ENCODE peak calls at places on chromosomes 6 and 20, in five cellular contexts. One of them, this sample, is unnamed.

GRCh38 chr20:53902968-53903651 is 167.3 kb downstream of the BCAS1 start:
- DNase-seq in left ventricle myocardium inferior: no peak
- DNase-seq in body of pancreas: no peak
- DNase-seq in tibial artery: peak; percentile 3
- DNase-seq in DND-41: no peak
- DNase-seq in this sample: no peak

GRCh38 chr20:14800743-14801425 is 463.5 kb upstream of the FLRT3 start:
- DNase-seq in left ventricle myocardium inferior: no peak
- DNase-seq in body of pancreas: no peak
- DNase-seq in tibial artery: no peak
- DNase-seq in DND-41: no peak
- DNase-seq in this sample: no peak

GRCh38 chr6:35500782-35501181 is 3.9 kb upstream of the TEAD3 start:
- DNase-seq in left ventricle myocardium inferior: no peak
- DNase-seq in body of pancreas: no peak
- DNase-seq in tibial artery: no peak
- DNase-seq in DND-41: no peak
- DNase-seq in this sample: no peak

GRCh38 chr6:162074641-162075040 is 652.9 kb downstream of the PRKN start:
- DNase-seq in left ventricle myocardium inferior: no peak
- DNase-seq in body of pancreas: no peak
- DNase-seq in tibial artery: no peak
- DNase-seq in DND-41: no peak
- DNase-seq in this sample: no peak

GRCh38 chr20:12171927-12172581 is 254.4 kb downstream of the BTBD3 start:
- DNase-seq in left ventricle myocardium inferior: no peak
- DNase-seq in body of pancreas: peak; percentile 9
- DNase-seq in tibial artery: no peak
- DNase-seq in DND-41: no peak
- DNase-seq in this sample: no peak

GRCh38 chr20:54345301-54345724 is 130.1 kb upstream of the DOK5 start:
- DNase-seq in left ventricle myocardium inferior: no peak
- DNase-seq in body of pancreas: no peak
- DNase-seq in tibial artery: no peak
- DNase-seq in DND-41: no peak
- DNase-seq in this sample: no peak

GRCh38 chr20:2374346-2375125 is 6.2 kb upstream of the TGM6 start:
- DNase-seq in left ventricle myocardium inferior: no peak
- DNase-seq in body of pancreas: no peak
- DNase-seq in tibial artery: no peak
- DNase-seq in DND-41: no peak
- DNase-seq in this sample: no peak

GRCh38 chr6:129398764-129399163 is 311.2 kb downstream of the ARHGAP18 start:
- DNase-seq in left ventricle myocardium inferior: no peak
- DNase-seq in body of pancreas: no peak
- DNase-seq in tibial artery: no peak
- DNase-seq in DND-41: no peak
- DNase-seq in this sample: no peak

GRCh38 chr20:59708326-59708725 is 104.0 kb downstream of the PHACTR3 start:
- DNase-seq in left ventricle myocardium inferior: no peak
- DNase-seq in body of pancreas: no peak
- DNase-seq in tibial artery: no peak
- DNase-seq in DND-41: no peak
- DNase-seq in this sample: no peak

GRCh38 chr20:19832875-19833274 is 74.8 kb downstream of the RIN2 start:
- DNase-seq in left ventricle myocardium inferior: no peak
- DNase-seq in body of pancreas: no peak
- DNase-seq in tibial artery: no peak
- DNase-seq in DND-41: peak; percentile 20
- DNase-seq in this sample: no peak

GRCh38 chr20:40956503-40956902 is 72.1 kb upstream of the TOP1 start:
- DNase-seq in left ventricle myocardium inferior: no peak
- DNase-seq in body of pancreas: no peak
- DNase-seq in tibial artery: peak; percentile 56
- DNase-seq in DND-41: peak; percentile 64
- DNase-seq in this sample: no peak

GRCh38 chr6:152435816-152436215 is 201.3 kb downstream of the SYNE1 start:
- DNase-seq in left ventricle myocardium inferior: no peak
- DNase-seq in body of pancreas: no peak
- DNase-seq in tibial artery: no peak
- DNase-seq in DND-41: no peak
- DNase-seq in this sample: no peak

GRCh38 chr6:9647043-9647520 is 767.8 kb downstream of the TFAP2A start:
- DNase-seq in left ventricle myocardium inferior: no peak
- DNase-seq in body of pancreas: no peak
- DNase-seq in tibial artery: no peak
- DNase-seq in DND-41: no peak
- DNase-seq in this sample: no peak

GRCh38 chr6:125153541-125154183 is at the start of gene TPD52L1:
- DNase-seq in left ventricle myocardium inferior: peak; percentile 81
- DNase-seq in body of pancreas: peak; percentile 91
- DNase-seq in tibial artery: peak; percentile 92
- DNase-seq in DND-41: no peak
- DNase-seq in this sample: peak; percentile 81

GRCh38 chr6:71645299-71645698 is 241.1 kb upstream of the RIMS1 start:
- DNase-seq in left ventricle myocardium inferior: no peak
- DNase-seq in body of pancreas: no peak
- DNase-seq in tibial artery: no peak
- DNase-seq in DND-41: no peak
- DNase-seq in this sample: no peak

GRCh38 chr6:108168501-108168979 is 2.7 kb downstream of the NR2E1 start:
- DNase-seq in left ventricle myocardium inferior: no peak
- DNase-seq in body of pancreas: peak; percentile 43
- DNase-seq in tibial artery: no peak
- DNase-seq in DND-41: no peak
- DNase-seq in this sample: no peak

GRCh38 chr6:30998785-30999184 is 11.5 kb upstream of the MUC22 start:
- DNase-seq in left ventricle myocardium inferior: no peak
- DNase-seq in body of pancreas: no peak
- DNase-seq in tibial artery: no peak
- DNase-seq in DND-41: no peak
- DNase-seq in this sample: no peak

GRCh38 chr6:43494321-43494720 is 15.8 kb downstream of the LRRC73 start:
- DNase-seq in left ventricle myocardium inferior: no peak
- DNase-seq in body of pancreas: no peak
- DNase-seq in tibial artery: no peak
- DNase-seq in DND-41: no peak
- DNase-seq in this sample: no peak

GRCh38 chr20:10412591-10413408 is 21.2 kb downstream of the MKKS start:
- DNase-seq in left ventricle myocardium inferior: no peak
- DNase-seq in body of pancreas: no peak
- DNase-seq in tibial artery: no peak
- DNase-seq in DND-41: no peak
- DNase-seq in this sample: no peak
- TF ChIP-seq CTCF in left ventricle myocardium inferior: peak; percentile 10
- TF ChIP-seq CTCF in body of pancreas: no peak
- TF ChIP-seq CTCF in tibial artery: no peak
- TF ChIP-seq CTCF in DND-41: peak; percentile 31
- TF ChIP-seq CTCF in this sample: no peak

GRCh38 chr6:24718449-24719124 is 367 bp downstream of the C6orf62 start:
- DNase-seq in left ventricle myocardium inferior: no peak
- DNase-seq in body of pancreas: no peak
- DNase-seq in tibial artery: no peak
- DNase-seq in DND-41: no peak
- DNase-seq in this sample: no peak
- H3K27ac ChIP-seq in left ventricle myocardium inferior: peak overlapping the region; percentile 100
- H3K27ac ChIP-seq in body of pancreas: peak overlapping the region; percentile 99
- H3K27ac ChIP-seq in tibial artery: peak overlapping the region; percentile 98
- H3K27ac ChIP-seq in DND-41: peak overlapping the region; percentile 96
- H3K27ac ChIP-seq in this sample: no peak overlapping the region

GRCh38 chr6:150672792-150673191 is 73.1 kb downstream of the PLEKHG1 start:
- DNase-seq in left ventricle myocardium inferior: no peak
- DNase-seq in body of pancreas: no peak
- DNase-seq in tibial artery: no peak
- DNase-seq in DND-41: no peak
- DNase-seq in this sample: no peak

GRCh38 chr6:150673720-150674361 is 74.2 kb downstream of the PLEKHG1 start:
- DNase-seq in left ventricle myocardium inferior: no peak
- DNase-seq in body of pancreas: no peak
- DNase-seq in tibial artery: no peak
- DNase-seq in DND-41: no peak
- DNase-seq in this sample: no peak

GRCh38 chr6:150668882-150669476 is 69.3 kb downstream of the PLEKHG1 start:
- DNase-seq in left ventricle myocardium inferior: no peak
- DNase-seq in body of pancreas: no peak
- DNase-seq in tibial artery: no peak
- DNase-seq in DND-41: no peak
- DNase-seq in this sample: no peak

GRCh38 chr6:150667977-150668716 is 68.5 kb downstream of the PLEKHG1 start:
- DNase-seq in left ventricle myocardium inferior: peak; percentile 91
- DNase-seq in body of pancreas: peak; percentile 93
- DNase-seq in tibial artery: peak; percentile 93
- DNase-seq in DND-41: no peak
- DNase-seq in this sample: peak; percentile 93

DNA sequence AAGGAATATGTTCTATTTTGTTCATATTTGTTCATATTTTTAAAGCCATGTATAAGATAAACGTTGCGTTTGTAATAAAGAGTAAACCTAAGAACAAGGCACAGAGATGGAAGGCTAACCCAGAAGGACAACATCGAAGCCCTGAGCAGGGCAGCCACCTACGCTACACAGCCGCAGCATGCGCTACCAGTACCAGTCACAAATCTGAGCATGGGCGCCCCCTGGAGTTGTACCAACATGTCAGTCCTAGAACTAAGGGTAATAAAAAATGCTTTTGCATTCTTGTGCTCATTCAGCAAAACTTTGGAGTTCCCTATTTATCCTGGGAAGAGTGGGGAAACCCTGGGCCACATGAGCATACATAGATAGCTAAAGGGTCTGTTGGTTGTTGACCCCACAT is 70.6 kb downstream of the PLEKHG1 start:
- DNase-seq in left ventricle myocardium inferior: no peak
- DNase-seq in body of pancreas: no peak
- DNase-seq in tibial artery: no peak
- DNase-seq in DND-41: no peak
- DNase-seq in this sample: no peak
- TF ChIP-seq CTCF in left ventricle myocardium inferior: no peak
- TF ChIP-seq CTCF in body of pancreas: no peak
- TF ChIP-seq CTCF in tibial artery: no peak
- TF ChIP-seq CTCF in DND-41: peak; percentile 17
- TF ChIP-seq CTCF in this sample: no peak

GRCh38 chr6:90026216-90026615 is 131.9 kb downstream of the GJA10 start:
- DNase-seq in left ventricle myocardium inferior: no peak
- DNase-seq in body of pancreas: no peak
- DNase-seq in tibial artery: no peak
- DNase-seq in DND-41: no peak
- DNase-seq in this sample: no peak

GRCh38 chr6:90024633-90025032 is 130.4 kb downstream of the GJA10 start:
- DNase-seq in left ventricle myocardium inferior: no peak
- DNase-seq in body of pancreas: no peak
- DNase-seq in tibial artery: no peak
- DNase-seq in DND-41: no peak
- DNase-seq in this sample: no peak

GRCh38 chr6:90027004-90027403 is 132.7 kb downstream of the GJA10 start:
- DNase-seq in left ventricle myocardium inferior: no peak
- DNase-seq in body of pancreas: no peak
- DNase-seq in tibial artery: no peak
- DNase-seq in DND-41: no peak
- DNase-seq in this sample: no peak

GRCh38 chr6:90028080-90028778 is 134.0 kb downstream of the GJA10 start:
- DNase-seq in left ventricle myocardium inferior: no peak
- DNase-seq in body of pancreas: no peak
- DNase-seq in tibial artery: no peak
- DNase-seq in DND-41: peak; percentile 27
- DNase-seq in this sample: no peak

DNA sequence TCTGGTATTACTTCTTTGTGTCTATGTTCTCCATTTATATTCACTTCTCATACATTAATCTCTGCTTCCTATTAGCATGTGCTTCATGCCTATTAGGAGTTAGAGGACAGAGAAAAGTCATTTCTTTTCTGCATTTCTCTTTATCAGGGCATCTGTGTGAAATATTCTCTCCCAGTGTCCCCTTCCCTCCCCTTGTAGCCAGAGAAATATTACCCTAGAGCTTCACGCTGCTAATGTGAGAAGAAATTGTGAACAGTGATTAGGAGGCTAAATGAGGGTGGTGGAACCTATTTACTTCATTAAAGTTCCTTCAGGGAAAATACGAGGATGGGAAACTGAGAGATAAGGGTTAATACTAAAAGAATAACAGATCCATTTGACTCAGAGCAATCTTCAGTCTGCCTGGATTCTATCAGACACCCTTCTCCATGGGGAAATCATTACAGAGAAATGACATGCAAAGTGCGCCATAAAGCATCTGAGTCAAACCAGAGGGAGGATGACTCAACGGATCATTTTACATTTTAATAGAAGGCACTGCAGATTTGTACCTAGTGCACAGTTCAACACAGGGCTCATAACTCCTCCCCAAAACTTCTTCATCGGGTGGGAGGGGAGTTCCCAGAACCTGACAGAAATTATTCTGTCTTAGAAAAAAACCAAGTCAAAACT is 131.3 kb downstream of the GJA10 start:
- DNase-seq in left ventricle myocardium inferior: no peak
- DNase-seq in body of pancreas: no peak
- DNase-seq in tibial artery: no peak
- DNase-seq in DND-41: no peak
- DNase-seq in this sample: no peak
- H3K27ac ChIP-seq in left ventricle myocardium inferior: no peak overlapping the region
- H3K27ac ChIP-seq in body of pancreas: no peak overlapping the region
- H3K27ac ChIP-seq in tibial artery: no peak overlapping the region
- H3K27ac ChIP-seq in DND-41: no peak overlapping the region
- H3K27ac ChIP-seq in this sample: no peak overlapping the region

DNA sequence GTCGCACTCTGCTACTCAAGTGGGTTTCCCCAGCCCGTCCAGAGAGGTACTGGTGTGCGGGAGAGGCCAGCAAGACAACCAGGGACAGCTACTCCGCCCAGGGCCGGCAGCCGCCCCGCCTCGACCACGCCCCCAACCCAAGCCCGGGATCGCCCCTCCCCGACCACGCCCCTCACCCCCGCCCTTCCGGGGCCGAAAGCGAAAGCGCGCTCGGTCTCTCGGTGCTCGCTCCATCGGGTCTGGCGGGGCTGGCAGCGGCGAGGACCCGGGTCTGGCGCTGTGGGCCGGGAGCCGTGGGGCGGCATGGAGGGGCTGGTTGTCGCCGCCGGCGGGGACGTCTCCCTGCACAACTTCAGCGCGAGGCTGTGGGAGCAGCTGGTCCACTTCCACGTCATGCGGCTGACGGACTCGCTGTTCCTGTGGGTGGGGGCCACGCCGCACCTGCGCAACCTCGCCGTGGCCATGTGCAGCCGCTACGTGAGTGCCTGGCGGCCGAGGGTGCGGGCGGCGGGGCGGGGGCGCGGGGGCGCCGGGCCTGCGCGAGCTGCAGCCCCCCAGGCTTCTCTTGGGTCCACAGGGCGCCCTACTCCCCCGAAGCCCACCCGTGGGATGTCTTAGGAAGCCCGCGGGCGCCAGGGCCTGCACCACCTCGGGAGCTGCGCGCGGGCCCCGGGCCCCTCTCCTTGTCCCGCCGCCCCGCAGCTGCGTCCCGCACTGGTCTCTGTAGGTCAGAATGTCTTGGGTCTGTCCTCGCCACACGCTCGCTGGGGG is at the start of gene PSMG4:
- DNase-seq in left ventricle myocardium inferior: peak; percentile 96
- DNase-seq in body of pancreas: peak; percentile 96
- DNase-seq in tibial artery: peak; percentile 97
- DNase-seq in DND-41: peak; percentile 91
- DNase-seq in this sample: peak; percentile 94
- TF ChIP-seq CTCF in left ventricle myocardium inferior: no peak
- TF ChIP-seq CTCF in body of pancreas: no peak
- TF ChIP-seq CTCF in tibial artery: no peak
- TF ChIP-seq CTCF in DND-41: no peak
- TF ChIP-seq CTCF in this sample: no peak

GRCh38 chr6:18349350-18349749 is 37.8 kb upstream of the RNF144B start:
- DNase-seq in left ventricle myocardium inferior: no peak
- DNase-seq in body of pancreas: no peak
- DNase-seq in tibial artery: no peak
- DNase-seq in DND-41: no peak
- DNase-seq in this sample: no peak
- H3K27ac ChIP-seq in left ventricle myocardium inferior: no peak overlapping the region
- H3K27ac ChIP-seq in body of pancreas: no peak overlapping the region
- H3K27ac ChIP-seq in tibial artery: no peak overlapping the region
- H3K27ac ChIP-seq in DND-41: no peak overlapping the region
- H3K27ac ChIP-seq in this sample: no peak overlapping the region

This sample was measured in ovary.